ENCODE peak calls at places on chromosomes 3 and 15, in seven cellular contexts. R is SHP77; J is substantia nigra; Z is OCI-LY7; H is stimulated activated CD4-positive, alpha-beta T cell treated with anti-CD3 and anti-CD28 coated beads, Interleukin-15, amount 100 ng/mL, for 24 hours; O is A549; D is activated T-cell treated with anti-CD3 and anti-CD28 coated beads for 1 hour. V is an unnamed sample.

GRCh38 chr3:117322866-117323265 is 613.3 kb downstream of the TUSC7 start:
- DNase-seq in R (no peak), J (no peak), Z (no peak), H (no peak), O (no peak), D (no peak), V (no peak)

GRCh38 chr3:56864090-56864489 is 62.3 kb upstream of the ARHGEF3 start:
- DNase-seq in R (no peak), J (no peak), Z (peak; percentile 9), H (peak; percentile 68), O (no peak), D (no peak), V (no peak)

GRCh38 chr3:10375296-10376053 is 54.6 kb upstream of the SEC13 start:
- DNase-seq in R (no peak), J (no peak), Z (no peak), H (no peak), O (no peak), D (no peak), V (no peak)

GRCh38 chr3:183247190-183247589 is 5.9 kb upstream of the B3GNT5 start:
- DNase-seq in R (no peak), J (no peak), Z (no peak), H (no peak), O (no peak), D (no peak), V (no peak)

GRCh38 chr3:62131050-62131449 is 242.3 kb downstream of the FEZF2 start:
- DNase-seq in R (no peak), J (no peak), Z (no peak), H (no peak), O (no peak), D (no peak), V (no peak)

GRCh38 chr3:32316976-32317375 is 74.7 kb upstream of the CMTM7 start:
- DNase-seq in R (no peak), J (no peak), Z (no peak), H (no peak), O (no peak), D (no peak), V (no peak)

GRCh38 chr15:67836477-67836876 is 3.4 kb downstream of the RNU6-1 start:
- DNase-seq in R (no peak), J (no peak), Z (peak; percentile 73), H (peak; percentile 60), O (peak; percentile 89), D (no peak), V (peak; percentile 57)

GRCh38 chr3:42119558-42120355 is 28.6 kb downstream of the TRAK1 start:
- DNase-seq in R (no peak), J (no peak), Z (no peak), H (no peak), O (no peak), D (no peak), V (no peak)

GRCh38 chr3:62007036-62007435 is 366.3 kb downstream of the FEZF2 start:
- DNase-seq in R (no peak), J (no peak), Z (no peak), H (no peak), O (no peak), D (no peak), V (no peak)

GRCh38 chr3:43794776-43795175 is 104.0 kb downstream of the ABHD5 start:
- DNase-seq in R (no peak), J (no peak), Z (no peak), H (no peak), O (no peak), D (no peak), V (no peak)

GRCh38 chr3:81980566-81981494 is 219.4 kb upstream of the GBE1 start:
- DNase-seq in R (no peak), J (no peak), Z (no peak), H (no peak), O (no peak), D (no peak), V (no peak)

GRCh38 chr3:157285966-157286365 is 126.0 kb upstream of the CCNL1 start:
- DNase-seq in R (no peak), J (no peak), Z (no peak), H (no peak), O (no peak), D (no peak), V (no peak)

GRCh38 chr3:123750659-123751420 is 133.3 kb downstream of the MYLK start:
- DNase-seq in R (no peak), J (no peak), Z (no peak), H (no peak), O (peak; percentile 66), D (no peak), V (no peak)

GRCh38 chr3:99842826-99843589 is 25.3 kb downstream of the CMSS1 start:
- DNase-seq in R (peak; percentile 32), J (no peak), Z (peak; percentile 10), H (no peak), O (no peak), D (no peak), V (no peak)

GRCh38 chr3:121496841-121497240 is 48.9 kb downstream of the POLQ start:
- DNase-seq in R (no peak), J (no peak), Z (no peak), H (no peak), O (no peak), D (no peak), V (no peak)

GRCh38 chr15:52012210-52012609 is 6.8 kb upstream of the MAPK6 start:
- DNase-seq in R (no peak), J (no peak), Z (no peak), H (no peak), O (no peak), D (no peak), V (no peak)

GRCh38 chr3:14324224-14324944 is 78.0 kb upstream of the SLC6A6 start:
- DNase-seq in R (no peak), J (no peak), Z (no peak), H (no peak), O (no peak), D (no peak), V (no peak)

GRCh38 chr3:51691949-51692348 is 14.9 kb upstream of the GRM2 start:
- DNase-seq in R (no peak), J (no peak), Z (no peak), H (no peak), O (no peak), D (no peak), V (no peak)

GRCh38 chr15:50184863-50185504 is 3.0 kb downstream of the SLC27A2 start:
- DNase-seq in R (no peak), J (no peak), Z (no peak), H (no peak), O (no peak), D (no peak), V (no peak)

GRCh38 chr3:71902258-71903128 is 117.5 kb upstream of the PROK2 start:
- DNase-seq in R (no peak), J (no peak), Z (no peak), H (no peak), O (no peak), D (no peak), V (no peak)

GRCh38 chr3:140015741-140016140 is 80.8 kb downstream of the CLSTN2 start:
- DNase-seq in R (no peak), J (no peak), Z (no peak), H (no peak), O (no peak), D (no peak), V (no peak)

GRCh38 chr15:38168472-38169057 is 84.1 kb upstream of the SPRED1 start:
- DNase-seq in R (no peak), J (no peak), Z (no peak), H (no peak), O (no peak), D (no peak), V (no peak)

GRCh38 chr3:120559228-120560061 is 36.7 kb upstream of the NDUFB4 start:
- DNase-seq in R (peak; percentile 30), J (no peak), Z (no peak), H (peak; percentile 15), O (no peak), D (no peak), V (no peak)

GRCh38 chr15:50712018-50712417 is 25.4 kb upstream of the TRPM7 start:
- DNase-seq in R (no peak), J (no peak), Z (no peak), H (no peak), O (no peak), D (no peak), V (no peak)